ENCODE peak calls at places on chromosomes 2 and 18, in four cellular contexts. N is NCI-H1694; C is activated CD4-positive, CD25-positive, alpha-beta regulatory T cell; R is OCI-M1. M is an unnamed sample.

GRCh38 chr2:8573234-8573941 is 108.5 kb upstream of the ID2 start:
- DNase-seq in N (no peak), C (no peak), R (no peak), M (peak)

GRCh38 chr2:10501980-10502802 is 54.1 kb upstream of the ODC1 start:
- DNase-seq in N (no peak), C (no peak), R (no peak), M (no peak)

GRCh38 chr2:185628985-185629384 is 109.6 kb upstream of the FSIP2 start:
- DNase-seq in N (no peak), C (no peak), R (peak), M (peak)

GRCh38 chr2:96945011-96945410 is 41.4 kb downstream of the FAM178B start:
- DNase-seq in N (peak), C (no peak), R (no peak), M (no peak)

GRCh38 chr2:58197894-58198293 is 43.2 kb downstream of the FANCL start:
- DNase-seq in N (no peak), C (no peak), R (no peak), M (no peak)

GRCh38 chr2:65231892-65232477 is 4.4 kb downstream of the ACTR2 start:
- DNase-seq in N (no peak), C (no peak), R (no peak), M (no peak)

GRCh38 chr2:62884514-62884913 is 166.1 kb upstream of the OTX1 start:
- DNase-seq in N (no peak), C (no peak), R (no peak), M (no peak)

GRCh38 chr18:78659748-78660147 is 319.9 kb upstream of the SALL3 start:
- DNase-seq in N (no peak), C (no peak), R (peak), M (peak)

GRCh38 chr2:9554841-9555337 is 741 bp downstream of the ADAM17 start:
- DNase-seq in N (no peak), C (no peak), R (peak), M (no peak)

GRCh38 chr2:75595541-75596395 is 35.0 kb upstream of the EVA1A start:
- DNase-seq in N (no peak), C (no peak), R (no peak), M (no peak)

GRCh38 chr2:54360055-54360792 is 95.9 kb upstream of the SPTBN1 start:
- DNase-seq in N (no peak), C (no peak), R (no peak), M (no peak)

GRCh38 chr18:24544141-24544498 is 83.7 kb downstream of the HRH4 start:
- DNase-seq in N (no peak), C (no peak), R (peak), M (no peak)

GRCh38 chr18:55968550-55968949 is 380.6 kb upstream of the TCF4 start:
- DNase-seq in N (no peak), C (no peak), R (no peak), M (no peak)

GRCh38 chr2:60826126-60826525 is 55.2 kb upstream of the REL start:
- DNase-seq in N (no peak), C (no peak), R (no peak), M (no peak)

GRCh38 chr2:6866982-6867381 is 1.3 kb upstream of the CMPK2 start:
- DNase-seq in N (no peak), C (no peak), R (no peak), M (no peak)

GRCh38 chr2:219455635-219456034 is 21.0 kb downstream of the SPEG start:
- DNase-seq in N (no peak), C (no peak), R (no peak), M (no peak)

GRCh38 chr18:2139676-2140075 is 431.6 kb downstream of the METTL4 start:
- DNase-seq in N (no peak), C (no peak), R (no peak), M (no peak)